ENCODE peak calls at places on chromosomes 2 and 18, in seven cellular contexts. I is NCI-H226; U is colonic mucosa; S is NCI-H460; J is stimulated activated CD4-positive, alpha-beta T cell treated with anti-CD3 and anti-CD28 coated beads, Interleukin-2, amount 100 ng/mL, for 48 hours; L is EL; A is GM04503. Z is an unnamed sample.

GRCh38 chr2:24513266-24513665 is 22.2 kb downstream of the NCOA1 start:
- DNase-seq in I (no peak), U (no peak), S (no peak), J (no peak), L (no peak), A (no peak), Z (no peak)

GRCh38 chr2:44362207-44363015 is 664 bp downstream of the CAMKMT start:
- DNase-seq in I (no peak), U (peak), S (peak), J (peak), L (peak), A (no peak), Z (no peak)

GRCh38 chr2:33289961-33290360 is 186.5 kb upstream of the RASGRP3 start:
- DNase-seq in I (no peak), U (no peak), S (no peak), J (no peak), L (no peak), A (no peak), Z (no peak)

GRCh38 chr2:96756788-96757476 is 3.8 kb upstream of the CNNM4 start:
- DNase-seq in I (no peak), U (no peak), S (no peak), J (no peak), L (no peak), A (no peak), Z (no peak)

GRCh38 chr18:49206717-49207116 is 253.7 kb downstream of the DYM start:
- DNase-seq in I (no peak), U (no peak), S (no peak), J (no peak), L (no peak), A (no peak), Z (no peak)

GRCh38 chr2:204228169-204228940 is 291.8 kb downstream of the ICOS start:
- DNase-seq in I (no peak), U (no peak), S (no peak), J (no peak), L (no peak), A (no peak), Z (no peak)

GRCh38 chr2:75506131-75506697 is 54.5 kb downstream of the EVA1A start:
- DNase-seq in I (no peak), U (no peak), S (no peak), J (no peak), L (no peak), A (no peak), Z (no peak)

GRCh38 chr2:176484838-176485237 is 215.6 kb downstream of the MTX2 start:
- DNase-seq in I (no peak), U (no peak), S (no peak), J (no peak), L (no peak), A (peak), Z (no peak)

GRCh38 chr18:33372442-33372841 is 68.1 kb downstream of the CCDC178 start:
- DNase-seq in I (no peak), U (no peak), S (no peak), J (no peak), L (no peak), A (no peak), Z (no peak)

GRCh38 chr2:2914252-2914651 is 463.4 kb downstream of the EIPR1 start:
- DNase-seq in I (no peak), U (no peak), S (no peak), J (no peak), L (no peak), A (no peak), Z (no peak)

GRCh38 chr18:59763541-59764136 is 66.4 kb upstream of the CCBE1 start:
- DNase-seq in I (no peak), U (no peak), S (no peak), J (no peak), L (peak), A (no peak), Z (no peak)

GRCh38 chr18:58785171-58785805 is 79.4 kb upstream of the ZNF532 start:
- DNase-seq in I (peak), U (peak), S (no peak), J (no peak), L (peak), A (no peak), Z (no peak)

GRCh38 chr2:240620859-240621258 is 4.4 kb upstream of the GPR35 start:
- DNase-seq in I (no peak), U (no peak), S (no peak), J (no peak), L (no peak), A (no peak), Z (no peak)

GRCh38 chr2:11169333-11169732 is 14.1 kb downstream of the SLC66A3 start:
- DNase-seq in I (no peak), U (no peak), S (no peak), J (no peak), L (no peak), A (no peak), Z (no peak)

GRCh38 chr2:501667-502066 is 175.5 kb downstream of the TMEM18 start:
- DNase-seq in I (no peak), U (no peak), S (no peak), J (no peak), L (no peak), A (no peak), Z (no peak)

GRCh38 chr2:158580760-158581159 is 124.0 kb downstream of the PKP4 start:
- DNase-seq in I (no peak), U (no peak), S (no peak), J (no peak), L (no peak), A (no peak), Z (no peak)

GRCh38 chr2:100588071-100588786 is 25.4 kb downstream of the PDCL3 start:
- DNase-seq in I (peak), U (no peak), S (peak), J (no peak), L (peak), A (peak), Z (no peak)

GRCh38 chr2:143890799-143891198 is 629.1 kb downstream of the ZEB2 start:
- DNase-seq in I (no peak), U (no peak), S (no peak), J (no peak), L (no peak), A (no peak), Z (no peak)

GRCh38 chr2:64663402-64663801 is 9.7 kb upstream of the SERTAD2 start:
- DNase-seq in I (no peak), U (no peak), S (no peak), J (no peak), L (no peak), A (no peak), Z (no peak)

GRCh38 chr2:117137371-117137770 is 677.1 kb upstream of the DDX18 start:
- DNase-seq in I (no peak), U (no peak), S (no peak), J (no peak), L (no peak), A (no peak), Z (no peak)

GRCh38 chr18:30455741-30456140 is 586.8 kb downstream of the DSC3 start:
- DNase-seq in I (no peak), U (no peak), S (no peak), J (no peak), L (no peak), A (no peak), Z (no peak)